ENCODE peak calls at places on chromosome 15, in eight cellular contexts. One of them, this sample, is unnamed.

GRCh38 chr15:77500986-77501385 is 80.3 kb downstream of the HMG20A start:
- DNase-seq in neural crest cell: no peak
- DNase-seq in stimulated activated CD4-positive, alpha-beta T cell treated with anti-CD3 and anti-CD28 coated beads, Interleukin-4, amount 100 ng/mL, for 48 hours: no peak
- DNase-seq in activated naive CD4-positive, alpha-beta T cell: no peak
- DNase-seq in substantia nigra: no peak
- DNase-seq in foreskin melanocyte: no peak
- DNase-seq in MM.1S: no peak
- DNase-seq in NCI-H510A: no peak
- DNase-seq in this sample: no peak

GRCh38 chr15:61915640-61916039 is 144.6 kb downstream of the VPS13C start:
- DNase-seq in neural crest cell: no peak
- DNase-seq in stimulated activated CD4-positive, alpha-beta T cell treated with anti-CD3 and anti-CD28 coated beads, Interleukin-4, amount 100 ng/mL, for 48 hours: no peak
- DNase-seq in activated naive CD4-positive, alpha-beta T cell: no peak
- DNase-seq in substantia nigra: no peak
- DNase-seq in foreskin melanocyte: no peak
- DNase-seq in MM.1S: no peak
- DNase-seq in NCI-H510A: no peak
- DNase-seq in this sample: no peak

GRCh38 chr15:46127361-46127874 is 492.6 kb downstream of the SQOR start:
- DNase-seq in neural crest cell: no peak
- DNase-seq in stimulated activated CD4-positive, alpha-beta T cell treated with anti-CD3 and anti-CD28 coated beads, Interleukin-4, amount 100 ng/mL, for 48 hours: no peak
- DNase-seq in activated naive CD4-positive, alpha-beta T cell: no peak
- DNase-seq in substantia nigra: no peak
- DNase-seq in foreskin melanocyte: no peak
- DNase-seq in MM.1S: no peak
- DNase-seq in NCI-H510A: no peak
- DNase-seq in this sample: no peak

GRCh38 chr15:77497942-77498361 is 77.3 kb downstream of the HMG20A start:
- DNase-seq in neural crest cell: no peak
- DNase-seq in stimulated activated CD4-positive, alpha-beta T cell treated with anti-CD3 and anti-CD28 coated beads, Interleukin-4, amount 100 ng/mL, for 48 hours: no peak
- DNase-seq in activated naive CD4-positive, alpha-beta T cell: no peak
- DNase-seq in substantia nigra: no peak
- DNase-seq in foreskin melanocyte: no peak
- DNase-seq in MM.1S: no peak
- DNase-seq in NCI-H510A: no peak
- DNase-seq in this sample: no peak

GRCh38 chr15:85625856-85626255 is 168.9 kb downstream of the KLHL25 start:
- DNase-seq in neural crest cell: no peak
- DNase-seq in stimulated activated CD4-positive, alpha-beta T cell treated with anti-CD3 and anti-CD28 coated beads, Interleukin-4, amount 100 ng/mL, for 48 hours: no peak
- DNase-seq in activated naive CD4-positive, alpha-beta T cell: no peak
- DNase-seq in substantia nigra: no peak
- DNase-seq in foreskin melanocyte: peak
- DNase-seq in MM.1S: peak
- DNase-seq in NCI-H510A: no peak
- DNase-seq in this sample: no peak

GRCh38 chr15:100879461-100880138 is at the start of gene ALDH1A3:
- DNase-seq in neural crest cell: no peak
- DNase-seq in stimulated activated CD4-positive, alpha-beta T cell treated with anti-CD3 and anti-CD28 coated beads, Interleukin-4, amount 100 ng/mL, for 48 hours: peak
- DNase-seq in activated naive CD4-positive, alpha-beta T cell: no peak
- DNase-seq in substantia nigra: peak
- DNase-seq in foreskin melanocyte: no peak
- DNase-seq in MM.1S: peak
- DNase-seq in NCI-H510A: no peak
- DNase-seq in this sample: peak

GRCh38 chr15:32873292-32874114 is 155.7 kb downstream of the GREM1 start:
- DNase-seq in neural crest cell: no peak
- DNase-seq in stimulated activated CD4-positive, alpha-beta T cell treated with anti-CD3 and anti-CD28 coated beads, Interleukin-4, amount 100 ng/mL, for 48 hours: no peak
- DNase-seq in activated naive CD4-positive, alpha-beta T cell: no peak
- DNase-seq in substantia nigra: no peak
- DNase-seq in foreskin melanocyte: no peak
- DNase-seq in MM.1S: no peak
- DNase-seq in NCI-H510A: no peak
- DNase-seq in this sample: no peak

GRCh38 chr15:92682772-92683510 is 27.4 kb upstream of the FAM174B start:
- DNase-seq in neural crest cell: no peak
- DNase-seq in stimulated activated CD4-positive, alpha-beta T cell treated with anti-CD3 and anti-CD28 coated beads, Interleukin-4, amount 100 ng/mL, for 48 hours: no peak
- DNase-seq in activated naive CD4-positive, alpha-beta T cell: no peak
- DNase-seq in substantia nigra: no peak
- DNase-seq in foreskin melanocyte: no peak
- DNase-seq in MM.1S: no peak
- DNase-seq in NCI-H510A: no peak
- DNase-seq in this sample: no peak

GRCh38 chr15:51341366-51342248 is at the start of gene GLDN:
- DNase-seq in neural crest cell: peak
- DNase-seq in stimulated activated CD4-positive, alpha-beta T cell treated with anti-CD3 and anti-CD28 coated beads, Interleukin-4, amount 100 ng/mL, for 48 hours: no peak
- DNase-seq in activated naive CD4-positive, alpha-beta T cell: no peak
- DNase-seq in substantia nigra: peak
- DNase-seq in foreskin melanocyte: no peak
- DNase-seq in MM.1S: no peak
- DNase-seq in NCI-H510A: no peak
- DNase-seq in this sample: peak

GRCh38 chr15:60000113-60000823 is 3.8 kb upstream of the FOXB1 start:
- DNase-seq in neural crest cell: no peak
- DNase-seq in stimulated activated CD4-positive, alpha-beta T cell treated with anti-CD3 and anti-CD28 coated beads, Interleukin-4, amount 100 ng/mL, for 48 hours: no peak
- DNase-seq in activated naive CD4-positive, alpha-beta T cell: no peak
- DNase-seq in substantia nigra: no peak
- DNase-seq in foreskin melanocyte: no peak
- DNase-seq in MM.1S: no peak
- DNase-seq in NCI-H510A: no peak
- DNase-seq in this sample: no peak

GRCh38 chr15:69561071-69561784 is 108.6 kb downstream of the RPLP1 start:
- DNase-seq in neural crest cell: no peak
- DNase-seq in stimulated activated CD4-positive, alpha-beta T cell treated with anti-CD3 and anti-CD28 coated beads, Interleukin-4, amount 100 ng/mL, for 48 hours: no peak
- DNase-seq in activated naive CD4-positive, alpha-beta T cell: no peak
- DNase-seq in substantia nigra: no peak
- DNase-seq in foreskin melanocyte: no peak
- DNase-seq in MM.1S: no peak
- DNase-seq in NCI-H510A: no peak
- DNase-seq in this sample: no peak

GRCh38 chr15:62524848-62525247 is 359.8 kb upstream of the C2CD4B start:
- DNase-seq in neural crest cell: no peak
- DNase-seq in stimulated activated CD4-positive, alpha-beta T cell treated with anti-CD3 and anti-CD28 coated beads, Interleukin-4, amount 100 ng/mL, for 48 hours: no peak
- DNase-seq in activated naive CD4-positive, alpha-beta T cell: no peak
- DNase-seq in substantia nigra: no peak
- DNase-seq in foreskin melanocyte: no peak
- DNase-seq in MM.1S: no peak
- DNase-seq in NCI-H510A: no peak
- DNase-seq in this sample: no peak

GRCh38 chr15:98609144-98609852 is 39.0 kb upstream of the IGF1R start:
- DNase-seq in neural crest cell: no peak
- DNase-seq in stimulated activated CD4-positive, alpha-beta T cell treated with anti-CD3 and anti-CD28 coated beads, Interleukin-4, amount 100 ng/mL, for 48 hours: no peak
- DNase-seq in activated naive CD4-positive, alpha-beta T cell: no peak
- DNase-seq in substantia nigra: no peak
- DNase-seq in foreskin melanocyte: no peak
- DNase-seq in MM.1S: no peak
- DNase-seq in NCI-H510A: no peak
- DNase-seq in this sample: no peak

This sample was measured in WERI-Rb-1.